ENCODE peak calls at places on chromosomes 6 and 20, in seven cellular contexts. One of them, this sample, is unnamed.

GRCh38 chr6:55034752-55035151 is 139.6 kb upstream of the HCRTR2 start:
- DNase-seq in HCT116: no peak
- DNase-seq in K562: no peak
- DNase-seq in fibroblast of lung: no peak
- DNase-seq in GM23248: no peak
- DNase-seq in SK-N-SH: no peak
- DNase-seq in mammary epithelial cell: no peak
- DNase-seq in this sample: no peak

GRCh38 chr20:48667889-48668413 is 159.8 kb downstream of the PREX1 start:
- DNase-seq in HCT116: no peak
- DNase-seq in K562: no peak
- DNase-seq in fibroblast of lung: peak
- DNase-seq in GM23248: no peak
- DNase-seq in SK-N-SH: no peak
- DNase-seq in mammary epithelial cell: no peak
- DNase-seq in this sample: no peak

GRCh38 chr6:16129623-16130243 is 847 bp downstream of the MYLIP start:
- DNase-seq in HCT116: no peak
- DNase-seq in K562: no peak
- DNase-seq in fibroblast of lung: peak
- DNase-seq in GM23248: peak
- DNase-seq in SK-N-SH: no peak
- DNase-seq in mammary epithelial cell: peak
- DNase-seq in this sample: peak

GRCh38 chr6:71284785-71285184 is 3.8 kb upstream of the OGFRL1 start:
- DNase-seq in HCT116: no peak
- DNase-seq in K562: no peak
- DNase-seq in fibroblast of lung: no peak
- DNase-seq in GM23248: no peak
- DNase-seq in SK-N-SH: no peak
- DNase-seq in mammary epithelial cell: peak
- DNase-seq in this sample: no peak

GRCh38 chr6:137722749-137723272 is 144.2 kb upstream of the TNFAIP3 start:
- DNase-seq in HCT116: no peak
- DNase-seq in K562: no peak
- DNase-seq in fibroblast of lung: peak
- DNase-seq in GM23248: no peak
- DNase-seq in SK-N-SH: no peak
- DNase-seq in mammary epithelial cell: no peak
- DNase-seq in this sample: no peak

GRCh38 chr6:75748743-75749538 is at the start of gene MYO6:
- DNase-seq in HCT116: no peak
- DNase-seq in K562: peak
- DNase-seq in fibroblast of lung: peak
- DNase-seq in GM23248: peak
- DNase-seq in SK-N-SH: peak
- DNase-seq in mammary epithelial cell: peak
- DNase-seq in this sample: peak

GRCh38 chr6:169428532-169428931 is 174.9 kb upstream of the THBS2 start:
- DNase-seq in HCT116: no peak
- DNase-seq in K562: no peak
- DNase-seq in fibroblast of lung: peak
- DNase-seq in GM23248: peak
- DNase-seq in SK-N-SH: no peak
- DNase-seq in mammary epithelial cell: no peak
- DNase-seq in this sample: no peak

GRCh38 chr6:16533210-16533609 is 228.1 kb downstream of the ATXN1 start:
- DNase-seq in HCT116: no peak
- DNase-seq in K562: no peak
- DNase-seq in fibroblast of lung: no peak
- DNase-seq in GM23248: no peak
- DNase-seq in SK-N-SH: no peak
- DNase-seq in mammary epithelial cell: no peak
- DNase-seq in this sample: no peak

GRCh38 chr20:6671829-6672228 is 95.7 kb upstream of the BMP2 start:
- DNase-seq in HCT116: no peak
- DNase-seq in K562: no peak
- DNase-seq in fibroblast of lung: no peak
- DNase-seq in GM23248: no peak
- DNase-seq in SK-N-SH: no peak
- DNase-seq in mammary epithelial cell: no peak
- DNase-seq in this sample: no peak

GRCh38 chr20:11013801-11014200 is 340.0 kb upstream of the JAG1 start:
- DNase-seq in HCT116: no peak
- DNase-seq in K562: no peak
- DNase-seq in fibroblast of lung: no peak
- DNase-seq in GM23248: no peak
- DNase-seq in SK-N-SH: no peak
- DNase-seq in mammary epithelial cell: no peak
- DNase-seq in this sample: no peak

GRCh38 chr20:7301807-7302206 is 534.3 kb downstream of the BMP2 start:
- DNase-seq in HCT116: no peak
- DNase-seq in K562: no peak
- DNase-seq in fibroblast of lung: no peak
- DNase-seq in GM23248: peak
- DNase-seq in SK-N-SH: no peak
- DNase-seq in mammary epithelial cell: no peak
- DNase-seq in this sample: no peak

GRCh38 chr6:91299544-91300491 is 712.9 kb upstream of the MAP3K7 start:
- DNase-seq in HCT116: no peak
- DNase-seq in K562: no peak
- DNase-seq in fibroblast of lung: peak
- DNase-seq in GM23248: no peak
- DNase-seq in SK-N-SH: no peak
- DNase-seq in mammary epithelial cell: no peak
- DNase-seq in this sample: peak

GRCh38 chr6:139711714-139712585 is 337.5 kb upstream of the CITED2 start:
- DNase-seq in HCT116: no peak
- DNase-seq in K562: no peak
- DNase-seq in fibroblast of lung: peak
- DNase-seq in GM23248: peak
- DNase-seq in SK-N-SH: no peak
- DNase-seq in mammary epithelial cell: peak
- DNase-seq in this sample: no peak

GRCh38 chr20:23242556-23243180 is 107.9 kb upstream of the NXT1 start:
- DNase-seq in HCT116: no peak
- DNase-seq in K562: no peak
- DNase-seq in fibroblast of lung: no peak
- DNase-seq in GM23248: no peak
- DNase-seq in SK-N-SH: no peak
- DNase-seq in mammary epithelial cell: no peak
- DNase-seq in this sample: no peak

GRCh38 chr6:26360451-26361416 is 4.3 kb upstream of the BTN3A2 start:
- DNase-seq in HCT116: no peak
- DNase-seq in K562: no peak
- DNase-seq in fibroblast of lung: no peak
- DNase-seq in GM23248: no peak
- DNase-seq in SK-N-SH: no peak
- DNase-seq in mammary epithelial cell: no peak
- DNase-seq in this sample: no peak

GRCh38 chr6:1552296-1552761 is 57.4 kb upstream of the FOXC1 start:
- DNase-seq in HCT116: peak
- DNase-seq in K562: peak
- DNase-seq in fibroblast of lung: peak
- DNase-seq in GM23248: peak
- DNase-seq in SK-N-SH: no peak
- DNase-seq in mammary epithelial cell: peak
- DNase-seq in this sample: no peak

GRCh38 chr6:19911223-19911622 is 74.1 kb downstream of the ID4 start:
- DNase-seq in HCT116: no peak
- DNase-seq in K562: no peak
- DNase-seq in fibroblast of lung: no peak
- DNase-seq in GM23248: no peak
- DNase-seq in SK-N-SH: no peak
- DNase-seq in mammary epithelial cell: no peak
- DNase-seq in this sample: no peak

GRCh38 chr6:125791151-125791819 is 525 bp downstream of the NCOA7 start:
- DNase-seq in HCT116: no peak
- DNase-seq in K562: peak
- DNase-seq in fibroblast of lung: peak
- DNase-seq in GM23248: peak
- DNase-seq in SK-N-SH: peak
- DNase-seq in mammary epithelial cell: peak
- DNase-seq in this sample: peak

GRCh38 chr6:149311293-149311692 is 6.2 kb upstream of the TAB2 start:
- DNase-seq in HCT116: no peak
- DNase-seq in K562: no peak
- DNase-seq in fibroblast of lung: no peak
- DNase-seq in GM23248: no peak
- DNase-seq in SK-N-SH: no peak
- DNase-seq in mammary epithelial cell: no peak
- DNase-seq in this sample: no peak

GRCh38 chr6:149303468-149303867 is 14.0 kb upstream of the TAB2 start:
- DNase-seq in HCT116: no peak
- DNase-seq in K562: no peak
- DNase-seq in fibroblast of lung: no peak
- DNase-seq in GM23248: no peak
- DNase-seq in SK-N-SH: no peak
- DNase-seq in mammary epithelial cell: no peak
- DNase-seq in this sample: no peak

GRCh38 chr6:149302723-149303122 is 14.8 kb upstream of the TAB2 start:
- DNase-seq in HCT116: no peak
- DNase-seq in K562: no peak
- DNase-seq in fibroblast of lung: no peak
- DNase-seq in GM23248: no peak
- DNase-seq in SK-N-SH: no peak
- DNase-seq in mammary epithelial cell: no peak
- DNase-seq in this sample: no peak

GRCh38 chr6:149305372-149305771 is 12.1 kb upstream of the TAB2 start:
- DNase-seq in HCT116: no peak
- DNase-seq in K562: no peak
- DNase-seq in fibroblast of lung: no peak
- DNase-seq in GM23248: no peak
- DNase-seq in SK-N-SH: no peak
- DNase-seq in mammary epithelial cell: no peak
- DNase-seq in this sample: no peak

GRCh38 chr6:149306967-149307366 is 10.5 kb upstream of the TAB2 start:
- DNase-seq in HCT116: no peak
- DNase-seq in K562: no peak
- DNase-seq in fibroblast of lung: peak
- DNase-seq in GM23248: peak
- DNase-seq in SK-N-SH: no peak
- DNase-seq in mammary epithelial cell: no peak
- DNase-seq in this sample: no peak
- H3K4me3 ChIP-seq in HCT116: no peak
- H3K4me3 ChIP-seq in K562: no peak
- H3K4me3 ChIP-seq in fibroblast of lung: no peak
- H3K4me3 ChIP-seq in GM23248: no peak
- H3K4me3 ChIP-seq in SK-N-SH: no peak
- H3K4me3 ChIP-seq in mammary epithelial cell: no peak
- H3K4me3 ChIP-seq in this sample: no peak

DNA sequence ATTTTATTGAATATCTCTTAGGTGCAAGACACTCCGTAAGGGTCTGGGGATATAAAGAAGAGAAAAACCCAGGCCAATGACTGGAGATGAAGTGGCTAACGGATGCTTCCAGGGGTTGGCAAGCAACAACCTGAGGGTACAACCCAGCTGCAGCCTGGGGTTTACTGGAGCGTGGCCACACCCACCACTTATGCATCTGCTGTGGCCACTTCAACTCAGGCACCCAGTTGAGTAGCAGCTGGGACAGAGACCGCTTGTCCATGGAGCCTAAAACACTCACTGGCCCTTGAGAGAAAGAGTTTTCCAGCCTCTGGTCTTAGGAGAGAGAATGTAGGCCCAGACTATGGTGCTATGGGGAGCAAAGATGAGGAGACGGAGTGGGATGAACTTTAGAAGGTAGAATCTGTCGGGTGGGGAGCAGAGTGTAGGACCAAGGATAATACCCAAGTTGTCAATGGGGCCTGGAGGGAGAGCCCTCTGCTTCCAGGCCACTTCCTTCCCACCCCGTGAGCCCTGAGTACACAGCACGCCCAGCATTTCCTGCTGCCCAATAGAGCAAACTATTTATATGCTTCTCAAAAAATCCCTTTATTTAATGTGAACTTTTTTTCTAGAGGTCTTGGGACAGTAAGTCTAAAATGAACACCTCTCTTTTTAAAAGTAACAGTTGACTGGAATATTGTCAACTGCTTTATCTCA is 46.8 kb upstream of the PXDC1 start:
- DNase-seq in HCT116: no peak
- DNase-seq in K562: no peak
- DNase-seq in fibroblast of lung: peak
- DNase-seq in GM23248: no peak
- DNase-seq in SK-N-SH: no peak
- DNase-seq in mammary epithelial cell: no peak
- DNase-seq in this sample: no peak
- H3K9ac ChIP-seq in HCT116: no peak
- H3K9ac ChIP-seq in K562: no peak
- H3K9ac ChIP-seq in fibroblast of lung: no peak
- H3K9ac ChIP-seq in GM23248: no peak
- H3K9ac ChIP-seq in SK-N-SH: peak
- H3K9ac ChIP-seq in mammary epithelial cell: no peak
- H3K9ac ChIP-seq in this sample: no peak

DNA sequence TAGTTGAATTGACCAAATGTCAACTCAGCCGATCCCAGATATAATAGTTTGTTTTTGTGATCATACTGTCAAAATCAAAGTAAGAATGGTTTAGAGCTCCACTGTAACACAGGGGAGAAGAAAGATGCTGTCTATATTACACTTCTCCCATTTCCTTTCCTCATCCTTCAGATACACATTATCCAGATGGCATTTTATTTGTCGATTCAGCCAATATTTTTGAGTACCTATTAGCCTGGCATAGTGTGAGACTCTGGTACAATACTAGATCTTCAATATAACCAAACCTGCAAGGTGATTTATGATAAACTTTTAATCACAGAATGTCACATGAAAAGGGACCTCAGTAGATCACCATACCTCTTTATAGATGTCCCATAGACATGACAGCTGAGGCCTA is 1.7 kb downstream of the FBXO9 start:
- DNase-seq in HCT116: no peak
- DNase-seq in K562: no peak
- DNase-seq in fibroblast of lung: no peak
- DNase-seq in GM23248: no peak
- DNase-seq in SK-N-SH: no peak
- DNase-seq in mammary epithelial cell: no peak
- DNase-seq in this sample: no peak
- H3K4me3 ChIP-seq in HCT116: peak
- H3K4me3 ChIP-seq in K562: peak
- H3K4me3 ChIP-seq in fibroblast of lung: peak
- H3K4me3 ChIP-seq in GM23248: peak
- H3K4me3 ChIP-seq in SK-N-SH: no peak
- H3K4me3 ChIP-seq in mammary epithelial cell: no peak
- H3K4me3 ChIP-seq in this sample: no peak

DNA sequence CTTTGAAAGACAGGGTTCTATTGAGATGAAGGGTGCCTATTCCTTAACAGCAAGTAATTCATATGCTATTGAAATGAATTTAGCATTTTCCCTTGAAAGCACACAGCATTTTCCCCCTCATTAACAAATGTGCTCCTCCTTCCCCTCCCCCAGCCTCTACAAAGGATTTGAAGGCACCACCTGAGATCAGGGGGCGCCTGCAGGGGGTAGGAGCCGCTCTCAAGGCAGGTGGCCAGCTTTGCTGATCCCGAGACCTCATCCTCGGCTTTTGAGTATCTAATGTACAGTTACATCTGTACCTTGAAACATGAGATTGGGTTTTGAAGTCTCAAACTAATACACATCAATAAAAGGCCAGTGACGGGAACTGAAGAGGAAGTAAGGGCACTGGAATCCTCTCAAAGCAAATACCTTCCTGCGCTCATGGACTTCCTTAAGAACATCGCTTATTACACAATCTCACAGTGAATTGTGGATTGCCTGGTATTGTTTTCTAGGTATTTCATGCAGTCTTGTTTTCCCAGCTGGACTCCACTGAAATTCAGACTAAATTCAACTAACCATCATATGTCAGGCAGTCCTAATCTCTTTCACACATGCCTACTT is 65.1 kb upstream of the UNC93A start:
- DNase-seq in HCT116: no peak
- DNase-seq in K562: no peak
- DNase-seq in fibroblast of lung: no peak
- DNase-seq in GM23248: no peak
- DNase-seq in SK-N-SH: no peak
- DNase-seq in mammary epithelial cell: no peak
- DNase-seq in this sample: peak
- H3K9ac ChIP-seq in HCT116: no peak
- H3K9ac ChIP-seq in K562: no peak
- H3K9ac ChIP-seq in fibroblast of lung: no peak
- H3K9ac ChIP-seq in GM23248: no peak
- H3K9ac ChIP-seq in SK-N-SH: no peak
- H3K9ac ChIP-seq in mammary epithelial cell: no peak
- H3K9ac ChIP-seq in this sample: no peak

This sample was measured in endodermal cell.